ENCODE peak calls at places on chromosomes 7 and 10, in ten cellular contexts. C is mesothelial cell of epicardium, H is MCF 10A, K is prostate gland, O is WTC11, T is body of pancreas, G is progenitor cell of endocrine pancreas, A is right lobe of liver, P is cardiac muscle cell, N is astrocyte of the spinal cord. Q is an unnamed sample.
A peak's percentile ranks its signal among the peaks of the same experiment; 100 is the strongest.

GRCh38 chr7:29468196-29468595 is 95.4 kb upstream of the PRR15 start:
- DNase-seq in C (no peak), H (no peak), K (no peak), O (no peak), T (no peak), G (no peak), A (no peak), P (no peak), N (no peak), Q (no peak)

GRCh38 chr10:97771055-97771811 is 566 bp downstream of the SFRP5 start:
- DNase-seq in C (no peak), H (no peak), K (no peak), O (peak; percentile 64), T (peak; percentile 58), G (peak; percentile 48), A (no peak), P (peak; percentile 64), N (peak; percentile 18), Q (no peak)

GRCh38 chr10:101132636-101133473 is 1.8 kb downstream of the TLX1 start:
- DNase-seq in C (no peak), H (no peak), K (no peak), O (no peak), T (no peak), G (no peak), A (no peak), P (no peak), N (no peak), Q (no peak)

GRCh38 chr7:105851064-105851463 is 25.3 kb downstream of the ATXN7L1 start:
- DNase-seq in C (no peak), H (no peak), K (no peak), O (no peak), T (no peak), G (no peak), A (no peak), P (no peak), N (no peak), Q (no peak)

GRCh38 chr10:31484407-31485135 is 165.6 kb downstream of the ZEB1 start:
- DNase-seq in C (no peak), H (no peak), K (no peak), O (no peak), T (no peak), G (no peak), A (no peak), P (no peak), N (no peak), Q (no peak)

GRCh38 chr10:90912854-90913479 is 7.9 kb downstream of the ANKRD1 start:
- DNase-seq in C (no peak), H (no peak), K (no peak), O (no peak), T (no peak), G (no peak), A (no peak), P (no peak), N (no peak), Q (no peak)

GRCh38 chr7:116271161-116271979 is 61.0 kb downstream of the TES start:
- DNase-seq in C (no peak), H (peak; percentile 57), K (no peak), O (no peak), T (no peak), G (no peak), A (no peak), P (no peak), N (peak; percentile 39), Q (no peak)

GRCh38 chr10:12960939-12961338 is 40.6 kb downstream of the CCDC3 start:
- DNase-seq in C (no peak), H (no peak), K (no peak), O (no peak), T (no peak), G (no peak), A (no peak), P (no peak), N (no peak), Q (no peak)

GRCh38 chr7:63900394-63901203 is 98.0 kb upstream of the ZNF722 start:
- DNase-seq in C (no peak), H (no peak), K (peak; percentile 95), O (no peak), T (peak; percentile 81), G (no peak), A (peak; percentile 91), P (no peak), N (no peak), Q (no peak)

GRCh38 chr7:132560825-132561529 is 15.3 kb downstream of the PLXNA4 start:
- DNase-seq in C (no peak), H (no peak), K (no peak), O (no peak), T (no peak), G (no peak), A (no peak), P (no peak), N (no peak), Q (no peak)

GRCh38 chr7:132562690-132563089 is 13.6 kb downstream of the PLXNA4 start:
- DNase-seq in C (no peak), H (no peak), K (no peak), O (no peak), T (no peak), G (no peak), A (no peak), P (no peak), N (no peak), Q (no peak)

GRCh38 chr7:132561763-132562162 is 14.5 kb downstream of the PLXNA4 start:
- DNase-seq in C (no peak), H (no peak), K (no peak), O (no peak), T (no peak), G (no peak), A (no peak), P (no peak), N (no peak), Q (no peak)

GRCh38 chr7:132564090-132564489 is 12.2 kb downstream of the PLXNA4 start:
- DNase-seq in C (no peak), H (peak; percentile 38), K (no peak), O (no peak), T (no peak), G (no peak), A (no peak), P (no peak), N (no peak), Q (no peak)

DNA sequence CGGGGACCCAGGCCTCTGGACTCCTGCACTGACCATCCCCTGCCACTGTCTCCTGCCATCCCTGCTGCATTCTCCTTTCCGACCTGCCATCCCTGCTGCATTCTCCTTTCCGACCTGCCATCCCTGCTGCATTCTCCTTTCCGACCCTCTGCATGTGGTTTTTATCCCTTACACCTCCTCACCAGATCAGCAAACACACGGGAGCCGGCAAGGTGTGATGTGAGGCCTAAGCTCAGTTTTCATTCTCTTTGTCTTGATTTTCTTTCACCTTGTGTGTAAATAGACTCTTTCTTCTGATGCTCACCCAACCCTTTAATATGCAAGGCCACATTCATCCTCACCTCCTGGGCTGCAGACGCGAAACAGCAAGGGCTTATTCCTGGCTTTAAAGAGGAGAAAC is 11.4 kb downstream of the PLXNA4 start:
- DNase-seq in C (no peak), H (no peak), K (no peak), O (no peak), T (no peak), G (no peak), A (no peak), P (no peak), N (no peak), Q (no peak)
- TF ChIP-seq CTCF in C (no peak), H (no peak), K (no peak), O (no peak), T (no peak), G (no peak), A (no peak), P (no peak), N (no peak), Q (no peak)

GRCh38 chr10:108250954-108251620 is 1086.6 kb upstream of the SORCS1 start:
- DNase-seq in C (no peak), H (no peak), K (no peak), O (no peak), T (no peak), G (no peak), A (no peak), P (no peak), N (peak; percentile 28), Q (no peak)

GRCh38 chr10:108244443-108245228 is 1080.1 kb upstream of the SORCS1 start:
- DNase-seq in C (no peak), H (peak; percentile 42), K (no peak), O (peak; percentile 10), T (no peak), G (no peak), A (no peak), P (no peak), N (no peak), Q (no peak)

GRCh38 chr10:108254089-108254488 is 1089.6 kb upstream of the SORCS1 start:
- DNase-seq in C (no peak), H (no peak), K (no peak), O (no peak), T (no peak), G (no peak), A (no peak), P (no peak), N (no peak), Q (no peak)

DNA sequence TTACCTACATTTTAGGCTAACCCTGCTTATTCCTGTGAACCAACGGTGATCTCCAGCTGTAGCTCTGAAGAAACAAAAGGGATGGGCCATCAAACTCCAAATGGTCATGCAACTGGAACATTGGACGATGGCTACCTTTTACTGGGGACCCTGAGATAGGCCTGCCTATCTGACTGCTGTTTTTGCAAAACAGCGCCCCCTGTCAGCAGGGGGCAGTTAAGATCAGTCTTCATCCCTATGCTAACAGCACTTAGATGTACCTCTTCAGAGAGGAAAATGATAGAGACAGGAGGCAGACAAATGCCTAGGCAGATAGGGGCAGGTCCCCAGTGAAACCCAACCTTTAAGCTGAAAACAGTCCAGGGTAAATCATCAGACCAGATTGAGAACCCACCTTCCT is 1085.4 kb upstream of the SORCS1 start:
- DNase-seq in C (no peak), H (no peak), K (no peak), O (peak; percentile 14), T (no peak), G (no peak), A (no peak), P (no peak), N (no peak), Q (no peak)
- TF ChIP-seq CTCF in C (no peak), H (no peak), K (no peak), O (no peak), T (no peak), G (no peak), A (no peak), P (no peak), N (peak; percentile 9), Q (no peak)

DNA sequence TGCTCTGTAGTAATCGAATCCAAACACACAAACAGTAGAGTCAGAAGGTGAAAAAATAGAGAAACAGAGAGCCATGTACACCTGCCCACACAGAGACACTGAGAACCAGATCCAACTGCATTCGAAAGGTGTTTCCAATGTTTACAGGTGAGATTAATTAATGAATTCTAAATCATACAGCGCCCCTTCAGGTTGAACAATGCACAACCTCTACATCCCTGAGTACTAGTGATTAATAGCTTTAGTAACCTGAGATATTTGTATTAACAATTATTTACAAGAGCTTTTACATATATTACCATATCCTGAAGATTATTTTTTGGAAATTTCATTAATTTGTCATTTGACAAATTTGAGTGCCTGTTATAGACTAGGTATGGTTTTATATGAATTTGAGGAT is 7.6 kb upstream of the MRC1 start:
- DNase-seq in C (no peak), H (no peak), K (no peak), O (no peak), T (no peak), G (no peak), A (no peak), P (no peak), N (no peak), Q (no peak)
- TF ChIP-seq CTCF in C (peak; percentile 25), H (no peak), K (no peak), O (peak; percentile 42), T (peak; percentile 27), G (peak; percentile 31), A (no peak), P (no peak), N (no peak), Q (peak; percentile 49)

GRCh38 chr10:60769406-60769805 is 8.9 kb upstream of the CDK1 start:
- DNase-seq in C (no peak), H (no peak), K (no peak), O (no peak), T (no peak), G (no peak), A (no peak), P (no peak), N (no peak), Q (no peak)
- TF ChIP-seq CTCF in C (no peak), H (no peak), K (no peak), O (no peak), T (no peak), G (no peak), A (no peak), P (no peak), N (no peak), Q (no peak)